ENCODE peak calls at places on chromosome 20, in five cellular contexts. T is breast epithelium, A is spleen, N is HepG2, Z is SK-N-SH. O is an unnamed sample.
A peak's percentile ranks its signal among the peaks of the same experiment; 100 is the strongest.

GRCh38 chr20:62344782-62345181 is 22.3 kb downstream of the LAMA5 start:
- DNase-seq in N (no peak), A (no peak), T (no peak), Z (no peak), O (no peak)

GRCh38 chr20:24837721-24838456 is 111.2 kb upstream of the CST7 start:
- DNase-seq in T (no peak), Z (no peak), N (no peak), A (no peak), O (no peak)

GRCh38 chr20:607476-607875 is 2.6 kb downstream of the TCF15 start:
- DNase-seq in N (no peak), A (no peak), Z (no peak), T (no peak), O (no peak)

GRCh38 chr20:36919715-36920333 is 31.7 kb downstream of the SAMHD1 start:
- DNase-seq in T (no peak), Z (peak; percentile 63), N (peak; percentile 73), A (no peak), O (no peak)

GRCh38 chr20:57197352-57198198 is 68.9 kb downstream of the BMP7 start:
- DNase-seq in T (no peak), A (no peak), N (no peak), Z (no peak), O (no peak)

GRCh38 chr20:31840906-31841816 is 4.2 kb downstream of the FOXS1 start:
- DNase-seq in T (no peak), N (no peak), A (no peak), Z (no peak), O (no peak)

GRCh38 chr20:3377644-3378043 is 29.8 kb downstream of the DNAAF9 start:
- DNase-seq in T (no peak), Z (no peak), N (no peak), A (no peak), O (no peak)

GRCh38 chr20:59670786-59671492 is 66.6 kb downstream of the PHACTR3 start:
- DNase-seq in T (no peak), A (no peak), N (no peak), Z (no peak), O (no peak)

GRCh38 chr20:51562334-51563140 is 20.0 kb upstream of the NFATC2 start:
- DNase-seq in Z (peak; percentile 82), T (peak; percentile 84), A (peak; percentile 77), N (no peak), O (peak; percentile 57)

GRCh38 chr20:58065508-58066361 is 162.7 kb downstream of the ANKRD60 start:
- DNase-seq in A (no peak), T (peak; percentile 21), N (no peak), Z (no peak), O (no peak)

GRCh38 chr20:23508449-23508848 is 17.5 kb downstream of the CST8 start:
- DNase-seq in N (no peak), A (no peak), Z (no peak), T (no peak), O (no peak)

GRCh38 chr20:4488407-4489339 is 233.0 kb upstream of the PRND start:
- DNase-seq in Z (no peak), T (no peak), A (no peak), N (no peak), O (no peak)

GRCh38 chr20:39861381-39861780 is 827.7 kb downstream of the MAFB start:
- DNase-seq in T (no peak), N (no peak), Z (no peak), A (no peak), O (no peak)

GRCh38 chr20:23225407-23226060 is 125.1 kb upstream of the NXT1 start:
- DNase-seq in N (no peak), T (no peak), A (no peak), Z (no peak), O (peak; percentile 67)

GRCh38 chr20:40632346-40632976 is 56.6 kb downstream of the MAFB start:
- DNase-seq in A (no peak), N (no peak), Z (no peak), T (no peak), O (no peak)

GRCh38 chr20:56788671-56789610 is 159.8 kb downstream of the TFAP2C start:
- DNase-seq in A (no peak), T (no peak), Z (no peak), N (no peak), O (no peak)

GRCh38 chr20:41138527-41139226 is 1.3 kb downstream of the PLCG1 start:
- DNase-seq in Z (peak; percentile 34), A (no peak), T (no peak), N (peak; percentile 40), O (no peak)

GRCh38 chr20:40959325-40960092 is 69.1 kb upstream of the TOP1 start:
- DNase-seq in Z (no peak), A (no peak), N (no peak), T (peak; percentile 10), O (peak; percentile 3)

GRCh38 chr20:62236674-62236996 is 1.7 kb upstream of the OSBPL2 start:
- DNase-seq in A (no peak), N (peak; percentile 58), Z (no peak), T (no peak), O (no peak)

GRCh38 chr20:63482021-63482587 is 9.6 kb upstream of the KCNQ2 start:
- DNase-seq in Z (peak; percentile 64), T (no peak), N (no peak), A (no peak), O (no peak)

GRCh38 chr20:51434556-51435256 is 107.8 kb downstream of the NFATC2 start:
- DNase-seq in N (no peak), Z (no peak), T (no peak), A (no peak), O (no peak)

GRCh38 chr20:5131502-5131901 is 4.7 kb downstream of the CDS2 start:
- DNase-seq in N (no peak), A (no peak), T (no peak), Z (no peak), O (no peak)

GRCh38 chr20:22905667-22906066 is 129.4 kb upstream of the SSTR4 start:
- DNase-seq in T (peak; percentile 23), A (no peak), Z (no peak), N (no peak), O (no peak)

GRCh38 chr20:57481281-57481711 is 43.6 kb downstream of the CTCFL start:
- DNase-seq in T (no peak), Z (no peak), A (peak; percentile 82), N (no peak), O (no peak)

GRCh38 chr20:33328157-33328556 is 45.1 kb downstream of the BPIFB1 start:
- DNase-seq in T (no peak), N (no peak), A (no peak), Z (no peak), O (no peak)

GRCh38 chr20:54865273-54865672 is 389.9 kb downstream of the DOK5 start:
- DNase-seq in N (no peak), A (no peak), Z (no peak), T (no peak), O (no peak)

GRCh38 chr20:35260426-35260825 is 17.5 kb downstream of the MMP24OS start:
- DNase-seq in Z (no peak), T (peak; percentile 50), A (no peak), N (no peak), O (no peak)

GRCh38 chr20:62371588-62372041 is 4.5 kb upstream of the LAMA5 start:
- DNase-seq in T (no peak), A (no peak), Z (no peak), N (no peak), O (no peak)

GRCh38 chr20:62481441-62482135 is 5.8 kb upstream of the GATA5 start:
- DNase-seq in Z (no peak), T (no peak), A (no peak), N (no peak), O (peak; percentile 71)

GRCh38 chr20:16052406-16052805 is 520.8 kb downstream of the KIF16B start:
- DNase-seq in Z (no peak), T (no peak), A (no peak), N (no peak), O (no peak)

GRCh38 chr20:16054917-16055316 is 518.3 kb downstream of the KIF16B start:
- DNase-seq in Z (no peak), A (no peak), N (no peak), T (no peak), O (no peak)

GRCh38 chr20:16049478-16050093 is 523.7 kb downstream of the KIF16B start:
- DNase-seq in N (no peak), T (no peak), A (no peak), Z (no peak), O (no peak)

GRCh38 chr20:16048881-16049280 is 524.4 kb downstream of the KIF16B start:
- DNase-seq in T (no peak), N (no peak), Z (peak; percentile 13), A (no peak), O (no peak)

GRCh38 chr20:16051968-16052367 is 521.3 kb downstream of the KIF16B start:
- DNase-seq in A (no peak), N (no peak), Z (no peak), T (no peak), O (no peak)
- H3K27ac ChIP-seq in A (no peak overlapping the region), N (no peak overlapping the region), Z (no peak overlapping the region), T (no peak overlapping the region), O (no peak overlapping the region)

GRCh38 chr20:10779911-10780310 is 106.1 kb upstream of the JAG1 start:
- DNase-seq in A (no peak), T (no peak), Z (no peak), N (no peak), O (no peak)
- H3K4me1 ChIP-seq in A (no peaks in the 10 kb centered on the region), T (no peaks in the 10 kb centered on the region), Z (no peaks in the 10 kb centered on the region), N (peaks cover 12% of the 10 kb centered on the region), O (peaks cover 21% of the 10 kb centered on the region)

GRCh38 chr20:17590245-17590644 is 20.4 kb downstream of the DSTN start:
- DNase-seq in Z (no peak), N (no peak), T (no peak), A (no peak), O (no peak)
- TF ChIP-seq POLR2AphosphoS5 in Z (no peak), N (no peak), T (no peak), A (no peak), O (no peak)

DNA sequence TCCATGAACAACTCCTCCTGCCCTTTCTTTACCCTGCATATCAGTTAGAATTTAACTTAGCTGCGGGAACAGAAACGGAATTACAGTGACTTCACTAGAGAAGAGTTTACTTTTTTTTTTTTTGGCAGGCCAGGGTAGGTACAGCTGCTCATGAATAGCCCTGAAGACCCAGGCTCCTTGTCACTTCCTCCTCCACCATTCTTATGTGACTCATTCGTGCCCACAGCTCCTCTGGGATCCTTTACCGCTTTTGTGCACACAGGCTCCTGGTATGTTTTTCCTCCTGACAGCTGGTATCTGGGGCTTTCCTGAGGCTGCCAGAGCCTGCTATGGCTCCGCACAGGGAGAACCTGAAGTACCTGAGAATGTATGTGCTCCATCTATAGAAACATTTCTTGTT is 3.9 kb upstream of the KCNS1 start:
- DNase-seq in N (no peak), Z (no peak), T (no peak), A (no peak), O (no peak)
- H3K27ac ChIP-seq in N (no peak overlapping the region), Z (peak overlapping the region; percentile 11), T (no peak overlapping the region), A (no peak overlapping the region), O (no peak overlapping the region)

O was measured in stomach.